ENCODE peak calls at places on chromosome 14, in five cellular contexts. One of them, this sample, is unnamed.
A peak's percentile ranks its signal among the peaks of the same experiment; 100 is the strongest.

GRCh38 chr14:93984987-93985410 is 8.6 kb upstream of the ASB2 start:
- DNase-seq in BE2C: peak; percentile 59
- DNase-seq in fibroblast of pulmonary artery: peak; percentile 59
- DNase-seq in Calu3: peak; percentile 60
- DNase-seq in NCI-H1105: no peak
- DNase-seq in this sample: peak; percentile 50

GRCh38 chr14:77598366-77599050 is 17.9 kb downstream of the SPTLC2 start:
- DNase-seq in BE2C: no peak
- DNase-seq in fibroblast of pulmonary artery: no peak
- DNase-seq in Calu3: no peak
- DNase-seq in NCI-H1105: no peak
- DNase-seq in this sample: no peak

GRCh38 chr14:79082883-79083282 is 912.7 kb downstream of the NRXN3 start:
- DNase-seq in BE2C: no peak
- DNase-seq in fibroblast of pulmonary artery: no peak
- DNase-seq in Calu3: no peak
- DNase-seq in NCI-H1105: no peak
- DNase-seq in this sample: no peak

GRCh38 chr14:80215081-80215480 is 3.8 kb upstream of the DIO2 start:
- DNase-seq in BE2C: no peak
- DNase-seq in fibroblast of pulmonary artery: no peak
- DNase-seq in Calu3: no peak
- DNase-seq in NCI-H1105: no peak
- DNase-seq in this sample: no peak

GRCh38 chr14:106039400-106039799 is 513.0 kb downstream of the TMEM121 start:
- DNase-seq in BE2C: peak; percentile 52
- DNase-seq in fibroblast of pulmonary artery: no peak
- DNase-seq in Calu3: peak; percentile 49
- DNase-seq in NCI-H1105: no peak
- DNase-seq in this sample: peak; percentile 3

GRCh38 chr14:105455766-105456660 is 18.6 kb upstream of the CRIP2 start:
- DNase-seq in BE2C: no peak
- DNase-seq in fibroblast of pulmonary artery: no peak
- DNase-seq in Calu3: no peak
- DNase-seq in NCI-H1105: no peak
- DNase-seq in this sample: no peak

GRCh38 chr14:88614218-88614907 is 51.5 kb downstream of the ZC3H14 start:
- DNase-seq in BE2C: no peak
- DNase-seq in fibroblast of pulmonary artery: peak; percentile 75
- DNase-seq in Calu3: no peak
- DNase-seq in NCI-H1105: no peak
- DNase-seq in this sample: no peak

GRCh38 chr14:104331871-104332605 is 193.7 kb downstream of the KIF26A start:
- DNase-seq in BE2C: no peak
- DNase-seq in fibroblast of pulmonary artery: no peak
- DNase-seq in Calu3: no peak
- DNase-seq in NCI-H1105: no peak
- DNase-seq in this sample: no peak

GRCh38 chr14:85024931-85025330 is 505.0 kb upstream of the FLRT2 start:
- DNase-seq in BE2C: no peak
- DNase-seq in fibroblast of pulmonary artery: peak; percentile 3
- DNase-seq in Calu3: no peak
- DNase-seq in NCI-H1105: no peak
- DNase-seq in this sample: no peak

GRCh38 chr14:84988391-84988790 is 541.6 kb upstream of the FLRT2 start:
- DNase-seq in BE2C: no peak
- DNase-seq in fibroblast of pulmonary artery: no peak
- DNase-seq in Calu3: no peak
- DNase-seq in NCI-H1105: no peak
- DNase-seq in this sample: no peak